ENCODE peak calls at places on chromosomes 12 and 14, in six cellular contexts. One of them, this sample, is unnamed. For H3K4me1 and H3K9me3, the result is how much of the 10 kb centered on the place peaks cover.

GRCh38 chr14:100304825-100305445 is 1.3 kb downstream of the SLC25A29 start:
- DNase-seq in adipocyte: peak
- DNase-seq in heart right ventricle: peak
- DNase-seq in adrenal gland: peak
- DNase-seq in heart left ventricle: no peak
- DNase-seq in lung: peak
- DNase-seq in this sample: no peak

GRCh38 chr12:116529048-116529447 is 30.1 kb upstream of the MAP1LC3B2 start:
- DNase-seq in adipocyte: no peak
- DNase-seq in heart right ventricle: no peak
- DNase-seq in adrenal gland: no peak
- DNase-seq in heart left ventricle: no peak
- DNase-seq in lung: no peak
- DNase-seq in this sample: no peak

GRCh38 chr12:43737646-43738045 is 20.9 kb downstream of the PUS7L start:
- DNase-seq in adipocyte: peak
- DNase-seq in heart right ventricle: no peak
- DNase-seq in adrenal gland: no peak
- DNase-seq in heart left ventricle: no peak
- DNase-seq in lung: no peak
- DNase-seq in this sample: no peak

GRCh38 chr12:95700316-95700785 is 90.2 kb downstream of the NTN4 start:
- DNase-seq in adipocyte: peak
- DNase-seq in heart right ventricle: no peak
- DNase-seq in adrenal gland: no peak
- DNase-seq in heart left ventricle: no peak
- DNase-seq in lung: no peak
- DNase-seq in this sample: no peak

GRCh38 chr12:63276537-63277365 is 125.8 kb upstream of the AVPR1A start:
- DNase-seq in adipocyte: peak
- DNase-seq in heart right ventricle: no peak
- DNase-seq in adrenal gland: peak
- DNase-seq in heart left ventricle: no peak
- DNase-seq in lung: no peak
- DNase-seq in this sample: peak

GRCh38 chr12:78977463-78977862 is 112.9 kb downstream of the SYT1 start:
- DNase-seq in adipocyte: no peak
- DNase-seq in heart right ventricle: no peak
- DNase-seq in adrenal gland: no peak
- DNase-seq in heart left ventricle: no peak
- DNase-seq in lung: no peak
- DNase-seq in this sample: no peak

GRCh38 chr12:19894049-19894448 is 454.8 kb downstream of the AEBP2 start:
- DNase-seq in adipocyte: peak
- DNase-seq in heart right ventricle: no peak
- DNase-seq in adrenal gland: no peak
- DNase-seq in heart left ventricle: no peak
- DNase-seq in lung: no peak
- DNase-seq in this sample: no peak

GRCh38 chr14:52268191-52269061 is 928 bp downstream of the PTGDR start:
- DNase-seq in adipocyte: peak
- DNase-seq in heart right ventricle: peak
- DNase-seq in adrenal gland: no peak
- DNase-seq in heart left ventricle: peak
- DNase-seq in lung: no peak
- DNase-seq in this sample: peak

GRCh38 chr14:65502676-65503124 is 90.2 kb downstream of the FUT8 start:
- DNase-seq in adipocyte: peak
- DNase-seq in heart right ventricle: no peak
- DNase-seq in adrenal gland: no peak
- DNase-seq in heart left ventricle: no peak
- DNase-seq in lung: no peak
- DNase-seq in this sample: no peak

GRCh38 chr12:110279976-110280783 is 867 bp upstream of the ATP2A2 start:
- DNase-seq in adipocyte: peak
- DNase-seq in heart right ventricle: peak
- DNase-seq in adrenal gland: peak
- DNase-seq in heart left ventricle: peak
- DNase-seq in lung: peak
- DNase-seq in this sample: no peak

GRCh38 chr12:124567035-124567672 is at the start of gene NCOR2:
- DNase-seq in adipocyte: peak
- DNase-seq in heart right ventricle: peak
- DNase-seq in adrenal gland: no peak
- DNase-seq in heart left ventricle: no peak
- DNase-seq in lung: no peak
- DNase-seq in this sample: peak

GRCh38 chr14:99676657-99677056 is 7.4 kb upstream of the CYP46A1 start:
- DNase-seq in adipocyte: no peak
- DNase-seq in heart right ventricle: no peak
- DNase-seq in adrenal gland: no peak
- DNase-seq in heart left ventricle: no peak
- DNase-seq in lung: no peak
- DNase-seq in this sample: no peak

GRCh38 chr12:89354630-89354931 is 2.3 kb upstream of the DUSP6 start:
- DNase-seq in adipocyte: no peak
- DNase-seq in heart right ventricle: no peak
- DNase-seq in adrenal gland: no peak
- DNase-seq in heart left ventricle: no peak
- DNase-seq in lung: no peak
- DNase-seq in this sample: no peak

GRCh38 chr14:59028476-59029202 is 159.8 kb upstream of the DAAM1 start:
- DNase-seq in adipocyte: peak
- DNase-seq in heart right ventricle: peak
- DNase-seq in adrenal gland: peak
- DNase-seq in heart left ventricle: peak
- DNase-seq in lung: peak
- DNase-seq in this sample: peak

GRCh38 chr12:1314523-1314922 is 279.9 kb downstream of the FBXL14 start:
- DNase-seq in adipocyte: no peak
- DNase-seq in heart right ventricle: no peak
- DNase-seq in adrenal gland: no peak
- DNase-seq in heart left ventricle: no peak
- DNase-seq in lung: no peak
- DNase-seq in this sample: no peak

GRCh38 chr12:1320021-1320420 is 274.4 kb downstream of the FBXL14 start:
- DNase-seq in adipocyte: no peak
- DNase-seq in heart right ventricle: no peak
- DNase-seq in adrenal gland: no peak
- DNase-seq in heart left ventricle: no peak
- DNase-seq in lung: no peak
- DNase-seq in this sample: no peak

GRCh38 chr12:1319215-1319614 is 275.2 kb downstream of the FBXL14 start:
- DNase-seq in adipocyte: peak
- DNase-seq in heart right ventricle: no peak
- DNase-seq in adrenal gland: no peak
- DNase-seq in heart left ventricle: no peak
- DNase-seq in lung: no peak
- DNase-seq in this sample: no peak

GRCh38 chr12:1313906-1314305 is 280.5 kb downstream of the FBXL14 start:
- DNase-seq in adipocyte: no peak
- DNase-seq in heart right ventricle: no peak
- DNase-seq in adrenal gland: no peak
- DNase-seq in heart left ventricle: no peak
- DNase-seq in lung: no peak
- DNase-seq in this sample: no peak

GRCh38 chr12:1318327-1319031 is 275.9 kb downstream of the FBXL14 start:
- DNase-seq in adipocyte: peak
- DNase-seq in heart right ventricle: peak
- DNase-seq in adrenal gland: no peak
- DNase-seq in heart left ventricle: peak
- DNase-seq in lung: peak
- DNase-seq in this sample: no peak
- H3K4me1 ChIP-seq in adipocyte: under half
- H3K4me1 ChIP-seq in heart right ventricle: under half
- H3K4me1 ChIP-seq in adrenal gland: under half
- H3K4me1 ChIP-seq in heart left ventricle: under half
- H3K4me1 ChIP-seq in lung: under half
- H3K4me1 ChIP-seq in this sample: under half

DNA sequence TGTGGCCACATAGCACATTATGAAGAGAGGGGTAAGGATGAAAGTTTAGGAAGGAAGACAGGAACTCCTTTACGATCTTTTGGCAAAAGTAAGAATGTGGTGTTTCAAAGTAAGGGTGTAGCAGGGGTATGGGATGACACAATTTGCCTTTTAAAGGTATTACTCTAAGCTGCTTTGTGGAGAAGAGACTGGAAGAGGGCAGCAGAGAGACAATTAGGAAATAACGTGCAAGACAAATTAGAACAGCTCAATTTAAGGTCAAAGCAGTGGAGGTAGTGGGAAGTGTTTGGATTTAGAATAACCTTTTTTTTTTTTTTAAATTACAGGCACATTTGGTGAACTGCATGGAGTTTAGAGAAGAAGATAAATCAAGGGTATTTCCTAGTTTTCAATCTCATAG is 342.6 kb downstream of the NOVA1 start:
- DNase-seq in adipocyte: peak
- DNase-seq in heart right ventricle: no peak
- DNase-seq in adrenal gland: no peak
- DNase-seq in heart left ventricle: no peak
- DNase-seq in lung: no peak
- DNase-seq in this sample: no peak
- H3K9me3 ChIP-seq in adipocyte: under half
- H3K9me3 ChIP-seq in heart right ventricle: under half
- H3K9me3 ChIP-seq in adrenal gland: under half
- H3K9me3 ChIP-seq in heart left ventricle: under half
- H3K9me3 ChIP-seq in lung: under half
- H3K9me3 ChIP-seq in this sample: under half

GRCh38 chr12:109087250-109087649 is 6.0 kb downstream of the ALKBH2 start:
- DNase-seq in adipocyte: no peak
- DNase-seq in heart right ventricle: no peak
- DNase-seq in adrenal gland: peak
- DNase-seq in heart left ventricle: no peak
- DNase-seq in lung: no peak
- DNase-seq in this sample: no peak

GRCh38 chr12:109092484-109093021 is 719 bp downstream of the ALKBH2 start:
- DNase-seq in adipocyte: no peak
- DNase-seq in heart right ventricle: no peak
- DNase-seq in adrenal gland: no peak
- DNase-seq in heart left ventricle: no peak
- DNase-seq in lung: no peak
- DNase-seq in this sample: no peak

GRCh38 chr12:109089683-109090082 is 3.6 kb downstream of the ALKBH2 start:
- DNase-seq in adipocyte: no peak
- DNase-seq in heart right ventricle: no peak
- DNase-seq in adrenal gland: no peak
- DNase-seq in heart left ventricle: no peak
- DNase-seq in lung: no peak
- DNase-seq in this sample: no peak

GRCh38 chr12:109085590-109085989 is 7.7 kb downstream of the ALKBH2 start:
- DNase-seq in adipocyte: no peak
- DNase-seq in heart right ventricle: no peak
- DNase-seq in adrenal gland: no peak
- DNase-seq in heart left ventricle: no peak
- DNase-seq in lung: no peak
- DNase-seq in this sample: no peak

DNA sequence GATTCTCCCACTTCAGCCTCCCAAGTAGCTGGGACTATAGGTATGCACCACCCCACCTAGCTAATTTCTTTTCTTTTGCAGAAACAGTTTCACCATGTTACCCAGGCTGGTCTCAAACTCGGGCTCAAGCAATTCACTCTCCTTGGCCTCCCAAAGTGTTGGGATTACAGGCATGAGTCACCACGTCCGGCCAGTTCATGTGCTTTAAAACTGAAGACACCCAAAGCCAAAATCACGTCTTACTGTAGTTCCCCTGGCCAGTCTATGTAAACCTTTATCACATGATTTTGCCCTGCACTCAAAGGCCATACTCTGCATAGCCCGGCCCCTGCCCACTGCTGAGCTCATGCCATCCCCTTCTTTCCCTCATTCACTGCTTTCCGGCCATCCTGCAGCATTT is 4.5 kb downstream of the ALKBH2 start:
- DNase-seq in adipocyte: no peak
- DNase-seq in heart right ventricle: no peak
- DNase-seq in adrenal gland: no peak
- DNase-seq in heart left ventricle: no peak
- DNase-seq in lung: no peak
- DNase-seq in this sample: no peak
- H3K4me1 ChIP-seq in adipocyte: under half
- H3K4me1 ChIP-seq in heart right ventricle: under half
- H3K4me1 ChIP-seq in adrenal gland: under half
- H3K4me1 ChIP-seq in heart left ventricle: under half
- H3K4me1 ChIP-seq in lung: under half
- H3K4me1 ChIP-seq in this sample: under half

GRCh38 chr12:130198663-130199060 is 36.4 kb downstream of the FZD10 start:
- DNase-seq in adipocyte: no peak
- DNase-seq in heart right ventricle: no peak
- DNase-seq in adrenal gland: no peak
- DNase-seq in heart left ventricle: no peak
- DNase-seq in lung: no peak
- DNase-seq in this sample: no peak
- H3K9me3 ChIP-seq in adipocyte: under half
- H3K9me3 ChIP-seq in heart right ventricle: under half
- H3K9me3 ChIP-seq in adrenal gland: under half
- H3K9me3 ChIP-seq in heart left ventricle: under half
- H3K9me3 ChIP-seq in lung: under half
- H3K9me3 ChIP-seq in this sample: under half

DNA sequence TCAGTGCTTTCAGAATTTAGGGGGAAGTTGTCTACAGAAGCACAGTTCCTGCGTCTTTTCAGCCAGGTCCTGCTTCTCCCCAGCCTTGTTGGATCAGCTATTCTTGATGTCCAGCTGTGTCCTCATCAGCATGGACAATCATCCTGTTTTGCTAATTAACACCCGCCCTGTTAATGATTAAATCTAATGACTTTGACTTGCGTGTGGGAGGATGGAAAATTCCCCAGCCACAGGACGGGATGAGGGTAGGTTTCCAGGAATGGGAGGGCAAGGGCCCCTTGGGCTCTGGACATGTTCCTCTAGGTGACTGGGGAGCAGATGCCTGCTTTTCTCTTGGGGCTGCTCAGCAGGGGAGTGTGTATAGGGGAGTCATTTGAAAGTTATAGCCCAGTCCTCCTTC is 5.3 kb upstream of the PPP1R1A start:
- DNase-seq in adipocyte: no peak
- DNase-seq in heart right ventricle: no peak
- DNase-seq in adrenal gland: no peak
- DNase-seq in heart left ventricle: no peak
- DNase-seq in lung: no peak
- DNase-seq in this sample: no peak
- H3K4me1 ChIP-seq in adipocyte: half or more
- H3K4me1 ChIP-seq in heart right ventricle: under half
- H3K4me1 ChIP-seq in adrenal gland: under half
- H3K4me1 ChIP-seq in heart left ventricle: under half
- H3K4me1 ChIP-seq in lung: under half
- H3K4me1 ChIP-seq in this sample: under half

DNA sequence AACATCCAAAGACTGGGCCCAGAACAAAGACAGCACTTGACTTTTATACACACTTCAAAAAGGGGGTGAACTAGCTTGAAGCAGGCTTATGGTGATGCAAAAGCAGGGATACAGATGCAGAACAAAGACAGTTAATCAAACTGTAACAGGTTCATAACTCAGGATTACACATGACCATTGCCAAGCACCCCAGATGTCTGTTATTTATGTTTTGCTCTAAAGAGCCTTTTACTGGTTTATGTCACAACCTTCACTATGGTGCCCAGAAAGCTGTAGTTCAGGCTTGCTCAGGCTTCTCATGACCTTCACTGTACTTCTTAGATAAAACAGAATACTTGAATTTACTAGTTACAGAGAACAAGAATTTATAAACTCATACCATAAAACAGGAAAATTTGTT is 31.7 kb upstream of the SLC38A4 start:
- DNase-seq in adipocyte: no peak
- DNase-seq in heart right ventricle: no peak
- DNase-seq in adrenal gland: no peak
- DNase-seq in heart left ventricle: no peak
- DNase-seq in lung: no peak
- DNase-seq in this sample: no peak
- H3K9me3 ChIP-seq in adipocyte: under half
- H3K9me3 ChIP-seq in heart right ventricle: under half
- H3K9me3 ChIP-seq in adrenal gland: under half
- H3K9me3 ChIP-seq in heart left ventricle: under half
- H3K9me3 ChIP-seq in lung: under half
- H3K9me3 ChIP-seq in this sample: under half

This sample was measured in BE2C.